ENCODE peak calls at places on chromosome 1, in ten cellular contexts. D is mesothelial cell of epicardium, F is OCI-LY7, Q is body of pancreas, Y is bronchial epithelial cell, J is H9, N is AG09319, W is BJ, M is left ventricle myocardium inferior, U is Peyer's patch. G is an unnamed sample.

GRCh38 chr1:85296980-85297379 is 20.5 kb upstream of the BCL10 start:
- DNase-seq in D (no peak), F (no peak), Q (no peak), Y (peak), J (no peak), N (no peak), W (no peak), M (no peak), U (no peak), G (no peak)

GRCh38 chr1:23496490-23497181 is 12.7 kb upstream of the ASAP3 start:
- DNase-seq in D (no peak), F (no peak), Q (no peak), Y (no peak), J (peak), N (no peak), W (no peak), M (no peak), U (no peak), G (no peak)

GRCh38 chr1:16088996-16089395 is 15.5 kb upstream of the FAM131C start:
- DNase-seq in D (no peak), F (no peak), Q (peak), Y (peak), J (peak), N (no peak), W (no peak), M (peak), U (no peak), G (no peak)

GRCh38 chr1:56448529-56448928 is 130.8 kb downstream of the PLPP3 start:
- DNase-seq in D (no peak), F (no peak), Q (no peak), Y (no peak), J (no peak), N (no peak), W (no peak), M (no peak), U (no peak), G (no peak)

GRCh38 chr1:24438423-24438901 is 22.9 kb downstream of the NIPAL3 start:
- DNase-seq in D (no peak), F (no peak), Q (no peak), Y (no peak), J (peak), N (no peak), W (no peak), M (peak), U (no peak), G (no peak)

GRCh38 chr1:22184454-22184853 is 41.6 kb upstream of the WNT4 start:
- DNase-seq in D (no peak), F (no peak), Q (no peak), Y (no peak), J (no peak), N (no peak), W (no peak), M (no peak), U (no peak), G (no peak)

GRCh38 chr1:107787299-107787698 is 177.7 kb downstream of the VAV3 start:
- DNase-seq in D (no peak), F (peak), Q (no peak), Y (no peak), J (peak), N (no peak), W (no peak), M (no peak), U (peak), G (no peak)

GRCh38 chr1:940121-941026 is 16.7 kb downstream of the SAMD11 start:
- DNase-seq in D (peak), F (no peak), Q (peak), Y (no peak), J (no peak), N (peak), W (no peak), M (peak), U (no peak), G (no peak)

GRCh38 chr1:8061673-8062386 is 35.7 kb upstream of the ERRFI1 start:
- DNase-seq in D (no peak), F (no peak), Q (no peak), Y (peak), J (no peak), N (no peak), W (no peak), M (no peak), U (no peak), G (no peak)

GRCh38 chr1:44531785-44532566 is 126.9 kb downstream of the RNF220 start:
- DNase-seq in D (no peak), F (no peak), Q (no peak), Y (peak), J (no peak), N (no peak), W (no peak), M (no peak), U (no peak), G (no peak)

GRCh38 chr1:168824418-168824817 is 95.4 kb upstream of the DPT start:
- DNase-seq in D (no peak), F (no peak), Q (no peak), Y (no peak), J (no peak), N (no peak), W (no peak), M (no peak), U (no peak), G (no peak)

GRCh38 chr1:172966844-172967540 is 83.7 kb downstream of the TNFSF18 start:
- DNase-seq in D (no peak), F (no peak), Q (no peak), Y (peak), J (no peak), N (no peak), W (no peak), M (no peak), U (no peak), G (no peak)

GRCh38 chr1:207000641-207001291 is 30.5 kb upstream of the FCAMR start:
- DNase-seq in D (no peak), F (no peak), Q (no peak), Y (no peak), J (no peak), N (no peak), W (no peak), M (no peak), U (no peak), G (no peak)

GRCh38 chr1:169595764-169596711 is 9.8 kb upstream of the F5 start:
- DNase-seq in D (peak), F (no peak), Q (no peak), Y (peak), J (peak), N (no peak), W (no peak), M (no peak), U (no peak), G (no peak)

GRCh38 chr1:213570487-213570886 is 417.3 kb upstream of the PROX1 start:
- DNase-seq in D (no peak), F (no peak), Q (no peak), Y (no peak), J (no peak), N (no peak), W (no peak), M (no peak), U (no peak), G (no peak)

GRCh38 chr1:1432951-1433803 is 2.3 kb upstream of the VWA1 start:
- DNase-seq in D (peak), F (no peak), Q (peak), Y (peak), J (peak), N (no peak), W (no peak), M (peak), U (no peak), G (peak)

GRCh38 chr1:50369830-50370229 is 53.4 kb downstream of the DMRTA2 start:
- DNase-seq in D (no peak), F (no peak), Q (no peak), Y (peak), J (peak), N (no peak), W (no peak), M (no peak), U (no peak), G (no peak)

GRCh38 chr1:233107130-233107529 is 156.7 kb downstream of the NTPCR start:
- DNase-seq in D (no peak), F (no peak), Q (no peak), Y (peak), J (no peak), N (no peak), W (no peak), M (no peak), U (no peak), G (no peak)

GRCh38 chr1:117368116-117369108 is 1.2 kb downstream of the MAN1A2 start:
- DNase-seq in D (no peak), F (peak), Q (no peak), Y (peak), J (no peak), N (no peak), W (no peak), M (no peak), U (peak), G (no peak)

GRCh38 chr1:228174482-228175315 is 9.1 kb downstream of the IBA57 start:
- DNase-seq in D (no peak), F (peak), Q (no peak), Y (no peak), J (peak), N (no peak), W (no peak), M (no peak), U (no peak), G (no peak)

GRCh38 chr1:110643886-110644285 is 30.9 kb downstream of the KCNA3 start:
- DNase-seq in D (no peak), F (no peak), Q (no peak), Y (no peak), J (no peak), N (no peak), W (no peak), M (no peak), U (no peak), G (no peak)

GRCh38 chr1:87325982-87326738 is 2.5 kb upstream of the LMO4 start:
- DNase-seq in D (no peak), F (peak), Q (peak), Y (peak), J (peak), N (no peak), W (no peak), M (no peak), U (peak), G (peak)

GRCh38 chr1:29532285-29532684 is 296.0 kb downstream of the PTPRU start:
- DNase-seq in D (no peak), F (no peak), Q (no peak), Y (no peak), J (no peak), N (no peak), W (no peak), M (no peak), U (no peak), G (no peak)

GRCh38 chr1:12185556-12186276 is 18.9 kb downstream of the TNFRSF1B start:
- DNase-seq in D (no peak), F (no peak), Q (no peak), Y (no peak), J (no peak), N (no peak), W (no peak), M (no peak), U (no peak), G (no peak)

GRCh38 chr1:56435434-56436337 is 143.7 kb downstream of the PLPP3 start:
- DNase-seq in D (no peak), F (no peak), Q (no peak), Y (no peak), J (peak), N (no peak), W (no peak), M (no peak), U (no peak), G (peak)

GRCh38 chr1:246068113-246068512 is 439.0 kb downstream of the SMYD3 start:
- DNase-seq in D (no peak), F (no peak), Q (no peak), Y (no peak), J (no peak), N (no peak), W (no peak), M (no peak), U (no peak), G (no peak)

GRCh38 chr1:172449012-172449584 is 5.2 kb upstream of the PIGC start:
- DNase-seq in D (no peak), F (no peak), Q (no peak), Y (peak), J (no peak), N (no peak), W (no peak), M (no peak), U (no peak), G (no peak)

GRCh38 chr1:183632964-183633363 is 2.6 kb downstream of the ARPC5 start:
- DNase-seq in D (no peak), F (peak), Q (no peak), Y (peak), J (no peak), N (no peak), W (no peak), M (no peak), U (no peak), G (no peak)

GRCh38 chr1:55718758-55719671 is 503.9 kb upstream of the USP24 start:
- DNase-seq in D (no peak), F (no peak), Q (no peak), Y (peak), J (peak), N (peak), W (peak), M (peak), U (peak), G (no peak)

GRCh38 chr1:40711465-40712404 is 20.2 kb downstream of the NFYC start:
- DNase-seq in D (no peak), F (peak), Q (no peak), Y (peak), J (no peak), N (no peak), W (no peak), M (no peak), U (no peak), G (no peak)

GRCh38 chr1:237191403-237191802 is 149.4 kb downstream of the RYR2 start:
- DNase-seq in D (no peak), F (no peak), Q (no peak), Y (no peak), J (no peak), N (no peak), W (no peak), M (no peak), U (no peak), G (no peak)

GRCh38 chr1:202090994-202091393 is 31.7 kb upstream of the GPR37L1 start:
- DNase-seq in D (no peak), F (no peak), Q (no peak), Y (no peak), J (no peak), N (no peak), W (no peak), M (no peak), U (no peak), G (no peak)
- TF ChIP-seq CTCF in D (no peak), F (no peak), Q (peak), Y (no peak), J (no peak), N (no peak), W (no peak), M (no peak), U (peak), G (no peak)

GRCh38 chr1:76944942-76945341 is 77.7 kb downstream of the ST6GALNAC5 start:
- DNase-seq in D (no peak), F (no peak), Q (no peak), Y (no peak), J (no peak), N (no peak), W (no peak), M (no peak), U (no peak), G (no peak)

GRCh38 chr1:76940586-76941335 is 73.5 kb downstream of the ST6GALNAC5 start:
- DNase-seq in D (no peak), F (no peak), Q (no peak), Y (no peak), J (no peak), N (no peak), W (no peak), M (no peak), U (no peak), G (no peak)

GRCh38 chr1:76939817-76940216 is 72.5 kb downstream of the ST6GALNAC5 start:
- DNase-seq in D (no peak), F (no peak), Q (no peak), Y (no peak), J (no peak), N (no peak), W (no peak), M (no peak), U (no peak), G (no peak)

GRCh38 chr1:76939107-76939816 is 72.0 kb downstream of the ST6GALNAC5 start:
- DNase-seq in D (no peak), F (no peak), Q (no peak), Y (no peak), J (no peak), N (peak), W (peak), M (no peak), U (no peak), G (no peak)

GRCh38 chr1:76942549-76942948 is 75.3 kb downstream of the ST6GALNAC5 start:
- DNase-seq in D (no peak), F (no peak), Q (no peak), Y (no peak), J (no peak), N (no peak), W (no peak), M (no peak), U (no peak), G (no peak)
- TF ChIP-seq CTCF in D (no peak), F (no peak), Q (no peak), Y (no peak), J (no peak), N (no peak), W (no peak), M (no peak), U (no peak), G (no peak)

DNA sequence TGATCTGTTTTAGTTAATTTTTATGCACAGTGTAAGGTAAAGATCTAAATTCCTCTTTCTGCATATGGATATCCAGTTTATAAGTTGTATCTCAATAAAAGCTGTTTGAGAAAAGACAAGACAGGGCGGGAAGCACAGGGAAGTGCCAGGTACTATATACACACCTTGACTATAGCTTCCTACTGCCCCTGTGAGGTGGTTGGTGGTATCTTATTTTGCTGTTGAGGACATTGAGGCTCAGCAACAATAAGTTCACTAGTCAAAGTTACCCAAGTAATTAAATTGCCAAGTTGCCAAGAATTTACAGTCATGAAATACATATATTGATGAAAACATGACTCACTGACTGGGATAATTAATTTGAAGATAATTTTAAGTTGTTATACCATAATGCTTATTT is 109.1 kb downstream of the CD247 start:
- DNase-seq in D (no peak), F (peak), Q (no peak), Y (peak), J (no peak), N (no peak), W (no peak), M (no peak), U (no peak), G (no peak)
- TF ChIP-seq CTCF in D (no peak), F (peak), Q (no peak), Y (no peak), J (peak), N (no peak), W (peak), M (no peak), U (peak), G (peak)

DNA sequence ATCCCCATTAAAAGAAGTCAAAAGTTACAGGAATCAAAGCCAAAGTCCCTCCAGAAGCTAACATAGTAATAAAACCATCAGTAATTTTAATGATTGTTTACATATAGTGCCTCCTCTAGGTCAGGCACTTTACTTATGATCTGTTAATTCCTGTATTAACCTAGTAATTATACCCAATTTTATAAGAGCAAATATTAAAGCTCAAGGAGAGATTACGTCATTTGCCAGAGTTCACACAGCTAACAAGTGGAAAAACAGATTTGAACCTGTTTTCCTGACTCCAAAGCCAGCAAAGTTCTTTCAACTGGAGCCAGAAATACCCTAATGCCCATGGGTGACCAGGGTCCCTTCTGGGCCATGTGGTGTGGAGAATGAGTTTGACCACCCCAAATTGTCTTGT is 112.9 kb upstream of the F3 start:
- DNase-seq in D (no peak), F (no peak), Q (no peak), Y (peak), J (no peak), N (no peak), W (no peak), M (no peak), U (no peak), G (no peak)
- TF ChIP-seq CTCF in D (no peak), F (no peak), Q (no peak), Y (no peak), J (no peak), N (no peak), W (no peak), M (no peak), U (no peak), G (no peak)

GRCh38 chr1:241605146-241605805 is 34.9 kb downstream of the CHML start:
- DNase-seq in D (no peak), F (peak), Q (no peak), Y (peak), J (peak), N (no peak), W (no peak), M (no peak), U (no peak), G (no peak)
- TF ChIP-seq CTCF in D (no peak), F (peak), Q (no peak), Y (peak), J (peak), N (no peak), W (no peak), M (no peak), U (no peak), G (peak)